ENCODE peak calls at places on chromosome 21, in four cellular contexts. N, E, Z and L are unnamed samples.

GRCh38 chr21:31221051-31221450 is 123.0 kb downstream of the TIAM1 start:
- DNase-seq in N (no peak), Z (no peak), E (no peak), L (no peak)

GRCh38 chr21:45715441-45715840 is 71.9 kb downstream of the PCBP3 start:
- DNase-seq in E (no peak), N (no peak), Z (no peak), L (no peak)

GRCh38 chr21:39537571-39537970 is 75.2 kb upstream of the B3GALT5 start:
- DNase-seq in N (no peak), E (no peak), Z (no peak), L (no peak)

GRCh38 chr21:42260121-42260520 is 41.2 kb downstream of the ABCG1 start:
- DNase-seq in N (no peak), Z (no peak), E (no peak), L (no peak)

GRCh38 chr21:31580866-31581276 is 78.6 kb upstream of the SOD1 start:
- DNase-seq in N (peak; percentile 72), Z (peak; percentile 81), E (peak; percentile 40), L (no peak)

GRCh38 chr21:44706706-44707615 is 4.4 kb downstream of the TSPEAR start:
- DNase-seq in N (no peak), Z (no peak), E (no peak), L (no peak)

GRCh38 chr21:21183092-21183491 is 184.9 kb downstream of the NCAM2 start:
- DNase-seq in N (no peak), Z (no peak), E (no peak), L (no peak)

GRCh38 chr21:45322231-45322959 is 34.7 kb upstream of the POFUT2 start:
- DNase-seq in N (peak; percentile 6), Z (no peak), E (no peak), L (no peak)

GRCh38 chr21:33854604-33855003 is 61.0 kb downstream of the ATP5PO start:
- DNase-seq in N (no peak), Z (no peak), E (no peak), L (no peak)

GRCh38 chr21:45378258-45378966 is 26.6 kb upstream of the COL18A1 start:
- DNase-seq in N (peak; percentile 4), E (peak; percentile 48), Z (no peak), L (no peak)

GRCh38 chr21:21921410-21922232 is 923.4 kb downstream of the NCAM2 start:
- DNase-seq in Z (peak; percentile 63), E (no peak), N (no peak), L (no peak)

GRCh38 chr21:27572681-27573080 is 605.8 kb upstream of the ADAMTS5 start:
- DNase-seq in N (no peak), E (no peak), Z (peak; percentile 47), L (no peak)

GRCh38 chr21:42459583-42460215 is 36.3 kb downstream of the RSPH1 start:
- DNase-seq in N (no peak), E (no peak), Z (no peak), L (no peak)

GRCh38 chr21:39175154-39175553 is 8.1 kb downstream of the PSMG1 start:
- DNase-seq in E (no peak), Z (peak; percentile 62), N (no peak), L (no peak)

GRCh38 chr21:45073301-45074047 is 906 bp upstream of the ADARB1 start:
- DNase-seq in E (no peak), Z (no peak), N (peak; percentile 34), L (no peak)

GRCh38 chr21:38912355-38912619 is 106.6 kb downstream of the ETS2 start:
- DNase-seq in N (no peak), Z (no peak), E (no peak), L (no peak)

GRCh38 chr21:27532081-27532480 is 565.2 kb upstream of the ADAMTS5 start:
- DNase-seq in Z (peak; percentile 61), N (no peak), E (peak; percentile 29), L (no peak)

GRCh38 chr21:30480145-30480544 is at the start of gene KRTAP19-1:
- DNase-seq in Z (no peak), N (no peak), E (no peak), L (no peak)

DNA sequence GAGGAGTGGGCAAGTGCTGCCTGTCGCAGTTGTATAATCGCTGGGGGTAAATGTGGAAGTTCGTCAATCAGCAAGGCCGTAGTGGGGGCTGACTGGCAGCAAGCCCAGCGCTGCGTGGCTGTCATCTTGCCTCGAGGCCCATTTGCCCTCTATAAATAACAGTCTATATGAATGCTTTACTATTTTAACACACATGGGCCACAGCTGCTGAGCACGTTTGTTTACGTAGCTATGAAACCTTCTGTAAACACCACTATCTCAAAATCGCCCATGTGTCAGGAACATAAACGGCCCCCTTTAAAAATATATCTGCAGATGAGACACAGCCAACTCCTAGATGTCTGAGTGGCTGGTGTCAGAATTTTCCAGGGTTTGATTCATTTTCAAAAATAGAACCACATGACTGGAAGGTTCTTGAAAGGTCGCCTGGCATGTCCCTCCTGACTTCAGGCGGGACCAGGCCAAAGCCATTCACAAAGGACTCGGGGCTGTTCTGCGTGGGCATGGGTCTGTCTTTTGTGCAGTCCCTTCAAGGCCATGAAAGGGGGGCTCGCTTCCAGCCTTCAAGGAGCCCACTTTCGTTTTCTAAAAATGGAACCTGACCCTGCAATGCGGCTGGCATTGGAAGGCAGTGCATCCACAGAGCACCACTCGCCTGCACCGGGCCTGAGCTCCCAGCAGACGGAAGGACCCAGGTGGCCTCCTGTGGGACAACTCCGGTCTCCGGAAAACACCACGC is 205.5 kb downstream of the KCNJ6 start:
- DNase-seq in Z (peak; percentile 21), E (peak; percentile 79), N (no peak), L (no peak)
- H3K4me3 ChIP-seq in Z (no peak overlapping the region), E (no peak overlapping the region), N (no peak overlapping the region), L (no peak overlapping the region)

GRCh38 chr21:29029524-29029923 is 5.1 kb downstream of the USP16 start:
- DNase-seq in N (no peak), Z (no peak), E (no peak), L (no peak)
- TF ChIP-seq CTCF in N (no peak), Z (no peak), E (no peak), L (no peak)

DNA sequence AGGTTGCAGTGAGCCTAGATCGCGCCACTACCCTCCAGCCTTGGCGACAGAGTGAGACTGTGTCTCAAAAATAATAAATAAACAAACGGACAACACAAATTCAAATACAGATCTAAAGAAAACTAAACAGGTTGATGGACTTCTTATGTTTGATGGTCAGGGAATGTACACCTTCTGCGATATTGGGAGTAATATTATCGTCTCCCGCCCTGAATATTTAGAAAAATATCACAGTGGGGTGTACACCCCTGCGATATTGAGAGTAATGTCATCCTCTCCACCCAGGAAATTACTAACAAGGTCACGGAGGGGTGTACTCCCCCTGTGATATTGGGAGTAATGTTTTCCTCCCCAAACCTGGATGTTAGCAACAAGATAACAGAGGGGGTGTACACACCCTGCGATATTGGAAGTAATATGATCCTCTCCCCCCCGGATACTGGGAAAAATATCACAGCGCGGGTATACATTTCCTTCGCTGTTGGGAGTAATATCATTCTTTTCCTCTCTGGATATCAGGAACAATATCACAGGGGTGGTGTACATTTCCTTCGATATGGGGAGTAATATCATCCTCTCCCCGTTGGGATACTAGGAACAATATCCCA is 1.4 kb upstream of the CFAP298 start:
- DNase-seq in Z (no peak), E (no peak), N (no peak), L (no peak)
- H3K4me3 ChIP-seq in Z (peak overlapping the region; percentile 92), E (peak overlapping the region; percentile 92), N (no peak overlapping the region), L (peak overlapping the region; percentile 94)

DNA sequence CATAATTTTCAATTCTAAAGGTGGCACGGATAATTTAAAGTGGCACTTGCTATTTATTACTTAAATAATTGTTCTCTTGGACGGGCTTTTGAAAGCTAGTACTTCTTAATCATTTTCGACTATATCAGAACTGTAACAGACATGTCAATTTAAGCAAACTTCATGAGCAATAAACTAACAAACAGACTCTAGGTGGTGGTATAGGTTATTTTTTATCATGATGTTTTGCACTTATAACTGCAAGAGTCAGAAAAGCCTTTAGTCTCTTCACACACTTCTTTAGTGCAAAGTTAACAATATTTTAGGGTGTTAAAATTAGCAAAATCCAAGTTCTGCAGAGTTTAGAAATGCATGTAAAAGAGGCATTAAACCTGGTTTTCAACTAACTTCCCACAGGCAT is 2.2 kb downstream of the NRIP1 start:
- DNase-seq in N (no peak), Z (peak; percentile 50), E (no peak), L (no peak)
- TF ChIP-seq CTCF in N (no peak), Z (peak; percentile 18), E (no peak), L (no peak)

GRCh38 chr21:34889537-34890257 is 159.4 kb downstream of the RUNX1 start:
- DNase-seq in Z (peak; percentile 80), E (no peak), N (peak; percentile 72), L (no peak)

GRCh38 chr21:34890258-34890723 is 158.8 kb downstream of the RUNX1 start:
- DNase-seq in N (no peak), E (no peak), Z (no peak), L (no peak)

GRCh38 chr21:34892196-34892595 is 156.9 kb downstream of the RUNX1 start:
- DNase-seq in Z (no peak), N (no peak), E (no peak), L (no peak)

GRCh38 chr21:34891610-34891943 is 157.5 kb downstream of the RUNX1 start:
- DNase-seq in Z (no peak), E (no peak), N (no peak), L (no peak)

GRCh38 chr21:34890724-34891609 is 158.1 kb downstream of the RUNX1 start:
- DNase-seq in Z (peak; percentile 47), E (no peak), N (peak; percentile 13), L (no peak)
- H3K4me3 ChIP-seq in Z (peak overlapping the region; percentile 45), E (peak overlapping the region; percentile 64), N (no peak overlapping the region), L (peak overlapping the region; percentile 56)

DNA sequence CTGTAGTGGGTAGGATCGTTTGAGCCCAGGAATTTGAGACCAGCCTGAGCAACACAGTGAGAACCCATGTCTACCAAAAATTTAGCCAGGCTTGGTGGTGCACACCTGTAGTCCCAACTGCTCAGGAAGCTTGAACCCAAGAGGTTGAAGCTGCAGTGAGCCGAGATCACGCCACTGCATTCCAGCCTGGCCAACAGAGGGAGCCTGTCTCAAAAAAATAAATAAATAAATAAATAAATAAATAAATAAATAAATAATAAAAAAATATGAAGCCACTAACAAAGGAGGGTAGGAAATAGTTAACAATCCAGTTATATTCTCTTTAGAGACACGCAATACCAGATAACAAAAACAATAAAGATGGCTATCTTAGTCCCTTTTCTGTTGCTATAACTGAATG is 11.9 kb upstream of the CBR3 start:
- DNase-seq in Z (no peak), E (no peak), N (no peak), L (no peak)
- TF ChIP-seq CTCF in Z (peak; percentile 47), E (peak; percentile 41), N (no peak), L (peak; percentile 56)

GRCh38 chr21:37450385-37451044 is 83.9 kb downstream of the DYRK1A start:
- DNase-seq in Z (peak; percentile 30), E (no peak), N (no peak), L (no peak)

GRCh38 chr21:37454869-37455503 is 88.4 kb downstream of the DYRK1A start:
- DNase-seq in N (no peak), E (no peak), Z (no peak), L (no peak)

GRCh38 chr21:37453350-37453749 is 86.8 kb downstream of the DYRK1A start:
- DNase-seq in E (no peak), N (no peak), Z (no peak), L (no peak)

GRCh38 chr21:37451446-37451845 is 84.9 kb downstream of the DYRK1A start:
- DNase-seq in N (no peak), E (no peak), Z (no peak), L (no peak)

DNA sequence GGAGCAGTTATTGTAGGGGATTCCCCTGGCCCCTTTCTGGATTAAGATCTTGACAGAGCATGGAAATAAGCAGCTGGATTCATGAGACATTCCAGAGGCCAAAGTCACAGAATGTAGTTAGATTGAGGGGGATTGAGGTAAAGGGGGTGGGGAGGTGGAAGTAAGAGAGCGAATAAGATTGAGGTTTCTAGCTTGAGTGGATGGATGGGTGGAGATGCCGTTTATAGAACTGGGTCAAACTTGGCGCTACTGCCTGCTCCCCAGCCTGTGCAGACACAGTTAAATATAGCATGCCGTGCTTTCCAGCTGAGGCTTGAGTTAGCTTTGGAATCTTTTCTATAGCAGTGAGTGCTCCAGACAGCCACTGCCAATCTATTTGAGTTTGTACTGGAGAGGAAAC is 85.6 kb downstream of the DYRK1A start:
- DNase-seq in E (peak; percentile 35), Z (peak; percentile 82), N (no peak), L (peak; percentile 66)
- H3K4me3 ChIP-seq in E (no peak overlapping the region), Z (no peak overlapping the region), N (no peak overlapping the region), L (no peak overlapping the region)